ENCODE peak calls at places on chromosome 10, in seven cellular contexts. H is ACHN; G is stimulated activated CD8-positive, alpha-beta memory T cell treated with anti-CD3 and anti-CD28 coated beads, Interleukin-12 subunit alpha, Interleukin-12 subunit beta, amount 100 ng/mL, for 4 hours; B is lung; M is iris pigment epithelial cell; O is astrocyte of the spinal cord; T is activated T-helper 9 cell treated with anti-CD3 and anti-CD28 coated beads, Interleukin-2, amount 50 U/mL, for 16 hours. S is an unnamed sample.

GRCh38 chr10:92478536-92478935 is 95.4 kb downstream of the IDE start:
- DNase-seq in T (no peak), G (no peak), M (no peak), O (no peak), H (no peak), B (no peak), S (no peak)

GRCh38 chr10:11135709-11136108 is 118.0 kb downstream of the CELF2 start:
- DNase-seq in M (no peak), O (no peak), B (no peak), T (no peak), H (no peak), G (no peak), S (no peak)

GRCh38 chr10:71863203-71863602 is 12.2 kb upstream of the PSAP start:
- DNase-seq in G (no peak), O (no peak), T (no peak), H (no peak), B (no peak), M (peak; percentile 85), S (no peak)

GRCh38 chr10:104300736-104301292 is 31.8 kb downstream of the GSTO2 start:
- DNase-seq in G (no peak), H (peak; percentile 98), B (no peak), O (peak; percentile 98), M (peak; percentile 94), T (no peak), S (peak; percentile 98)

GRCh38 chr10:10804998-10805737 is 212.5 kb upstream of the CELF2 start:
- DNase-seq in H (peak; percentile 12), O (peak; percentile 70), G (no peak), M (peak; percentile 48), T (no peak), B (no peak), S (no peak)

GRCh38 chr10:64113796-64114195 is 592.6 kb downstream of the REEP3 start:
- DNase-seq in H (no peak), B (no peak), M (no peak), T (no peak), O (no peak), G (no peak), S (no peak)

GRCh38 chr10:99658622-99659030 is 683 bp upstream of the ENTPD7 start:
- DNase-seq in M (peak; percentile 57), O (peak; percentile 15), B (peak; percentile 60), T (peak; percentile 43), G (peak; percentile 23), H (peak; percentile 35), S (no peak)

GRCh38 chr10:101695404-101695732 is 398 bp upstream of the FBXW4 start:
- DNase-seq in H (no peak), G (no peak), B (no peak), M (no peak), T (no peak), O (no peak), S (no peak)

GRCh38 chr10:51706225-51706624 is 6.8 kb upstream of the CSTF2T start:
- DNase-seq in H (no peak), B (peak; percentile 50), M (peak; percentile 40), T (no peak), O (peak; percentile 50), G (no peak), S (no peak)

GRCh38 chr10:97633921-97634320 is 621 bp upstream of the MORN4 start:
- DNase-seq in G (no peak), M (no peak), B (no peak), O (no peak), T (no peak), H (peak; percentile 56), S (no peak)

GRCh38 chr10:125096371-125096770 is 64.0 kb downstream of the CTBP2 start:
- DNase-seq in H (no peak), T (no peak), M (peak; percentile 32), G (no peak), O (no peak), B (no peak), S (no peak)

GRCh38 chr10:31133628-31134302 is 102.1 kb upstream of the ZNF438 start:
- DNase-seq in B (peak; percentile 83), O (peak; percentile 84), T (peak; percentile 53), G (peak; percentile 57), M (peak; percentile 81), H (no peak), S (no peak)

GRCh38 chr10:30093303-30093967 is 34.0 kb upstream of the JCAD start:
- DNase-seq in O (no peak), G (no peak), B (no peak), H (no peak), M (no peak), T (no peak), S (no peak)

GRCh38 chr10:119285495-119286267 is 78.3 kb downstream of the GRK5 start:
- DNase-seq in M (no peak), B (no peak), O (peak; percentile 35), G (no peak), H (no peak), T (no peak), S (no peak)

GRCh38 chr10:119539359-119539651 is 3.2 kb downstream of the RGS10 start:
- DNase-seq in H (no peak), O (no peak), T (no peak), M (no peak), B (no peak), G (no peak), S (no peak)

GRCh38 chr10:121556448-121556847 is 41.8 kb downstream of the FGFR2 start:
- DNase-seq in H (no peak), T (no peak), M (no peak), B (no peak), G (no peak), O (no peak), S (no peak)

GRCh38 chr10:126088144-126088543 is 191.8 kb downstream of the FANK1 start:
- DNase-seq in O (peak; percentile 60), T (no peak), B (no peak), G (no peak), H (no peak), M (peak; percentile 71), S (no peak)

GRCh38 chr10:71852335-71852937 is 1.4 kb upstream of the PSAP start:
- DNase-seq in H (no peak), T (no peak), O (no peak), G (no peak), M (no peak), B (peak; percentile 52), S (no peak)

GRCh38 chr10:100046088-100046487 is 35.6 kb downstream of the CPN1 start:
- DNase-seq in O (peak; percentile 86), H (peak; percentile 78), B (peak; percentile 81), T (peak; percentile 70), M (peak; percentile 83), G (peak; percentile 50), S (peak; percentile 85)

GRCh38 chr10:12876266-12876665 is 125.2 kb downstream of the CCDC3 start:
- DNase-seq in B (no peak), G (no peak), M (no peak), O (no peak), T (no peak), H (no peak), S (no peak)

GRCh38 chr10:109018892-109019507 is 904.3 kb downstream of the XPNPEP1 start:
- DNase-seq in T (no peak), H (peak; percentile 4), G (no peak), M (no peak), O (no peak), B (no peak), S (no peak)

GRCh38 chr10:72068901-72069446 is 19.4 kb downstream of the SPOCK2 start:
- DNase-seq in O (no peak), G (no peak), B (no peak), T (no peak), M (peak; percentile 23), H (peak; percentile 17), S (peak; percentile 32)

GRCh38 chr10:22620140-22620857 is 94.1 kb downstream of the PIP4K2A start:
- DNase-seq in O (peak; percentile 97), M (peak; percentile 98), G (no peak), B (peak; percentile 71), T (no peak), H (peak; percentile 93), S (peak; percentile 98)

GRCh38 chr10:13765641-13766341 is 179.0 kb downstream of the PRPF18 start:
- DNase-seq in H (peak; percentile 95), O (no peak), T (no peak), G (no peak), M (no peak), B (no peak), S (no peak)

GRCh38 chr10:72291019-72291532 is 17.4 kb downstream of the DDIT4 start:
- DNase-seq in G (no peak), B (no peak), H (no peak), M (no peak), T (no peak), O (no peak), S (no peak)

GRCh38 chr10:98433881-98434732 is 12.6 kb downstream of the HPS1 start:
- DNase-seq in B (no peak), T (no peak), H (peak; percentile 94), M (peak; percentile 71), O (peak; percentile 67), G (no peak), S (peak; percentile 89)

GRCh38 chr10:112794201-112794600 is 155.8 kb upstream of the TCF7L2 start:
- DNase-seq in H (no peak), T (no peak), B (no peak), O (no peak), M (no peak), G (no peak), S (no peak)

GRCh38 chr10:72322280-72323058 is 32.2 kb downstream of the DNAJB12 start:
- DNase-seq in T (peak; percentile 52), H (no peak), G (peak; percentile 42), O (peak; percentile 22), M (no peak), B (no peak), S (no peak)

GRCh38 chr10:80458638-80459037 is 4.5 kb downstream of the TSPAN14 start:
- DNase-seq in B (no peak), T (no peak), G (no peak), H (no peak), M (no peak), O (no peak), S (no peak)

GRCh38 chr10:110336111-110336721 is 31.5 kb upstream of the SMNDC1 start:
- DNase-seq in T (no peak), O (peak; percentile 98), M (peak; percentile 97), B (no peak), H (peak; percentile 90), G (no peak), S (peak; percentile 93)

GRCh38 chr10:122154733-122155366 is 116.2 kb upstream of the BTBD16 start:
- DNase-seq in O (peak; percentile 68), M (peak; percentile 51), B (no peak), T (no peak), G (no peak), H (no peak), S (no peak)

GRCh38 chr10:14086596-14086995 is 244.1 kb downstream of the FRMD4A start:
- DNase-seq in G (no peak), T (no peak), H (no peak), O (peak; percentile 65), B (no peak), M (peak; percentile 73), S (no peak)

GRCh38 chr10:1419796-1420429 is 317.4 kb downstream of the ADARB2 start:
- DNase-seq in O (no peak), B (no peak), H (no peak), T (no peak), M (no peak), G (no peak), S (no peak)

GRCh38 chr10:69384320-69384719 is 32.4 kb downstream of the TACR2 start:
- DNase-seq in H (no peak), M (no peak), O (no peak), T (no peak), G (no peak), B (no peak), S (no peak)

GRCh38 chr10:127973810-127974311 is 67.0 kb downstream of the PTPRE start:
- DNase-seq in H (peak; percentile 24), O (no peak), G (no peak), M (no peak), T (no peak), B (no peak), S (no peak)

GRCh38 chr10:79072041-79072441 is 3.3 kb downstream of the ZMIZ1 start:
- DNase-seq in H (no peak), M (no peak), T (no peak), G (no peak), B (no peak), O (no peak), S (no peak)

GRCh38 chr10:103238506-103239252 is 7.0 kb upstream of the RPEL1 start:
- DNase-seq in G (no peak), M (peak; percentile 42), O (no peak), B (peak; percentile 54), T (no peak), H (peak; percentile 30), S (no peak)

GRCh38 chr10:75547391-75548298 is 116.2 kb downstream of the LRMDA start:
- DNase-seq in B (no peak), H (peak; percentile 75), G (no peak), T (no peak), M (peak; percentile 73), O (peak; percentile 79), S (peak; percentile 97)

S was measured in A172.